ENCODE peak calls at places on chromosome 11, in six cellular contexts. O is HL-60, E is A549, V is lower leg skin, X is B cell, B is AG04450. D is an unnamed sample.

GRCh38 chr11:68314886-68315580 is 2.6 kb downstream of the LRP5 start:
- DNase-seq in O (no peak), E (no peak), V (no peak), X (no peak), B (no peak), D (no peak)

GRCh38 chr11:69870772-69871171 is 51.6 kb upstream of the FGF3 start:
- DNase-seq in O (peak; percentile 7), E (no peak), V (no peak), X (no peak), B (no peak), D (no peak)

GRCh38 chr11:65894034-65894591 is 3.6 kb downstream of the CCDC85B start:
- DNase-seq in O (no peak), E (no peak), V (no peak), X (peak; percentile 58), B (no peak), D (no peak)

GRCh38 chr11:131999084-131999483 is 628.7 kb downstream of the NTM start:
- DNase-seq in O (no peak), E (no peak), V (no peak), X (no peak), B (no peak), D (no peak)

GRCh38 chr11:86294026-86294425 is 8.0 kb upstream of the HIKESHI start:
- DNase-seq in O (no peak), E (no peak), V (no peak), X (no peak), B (no peak), D (no peak)

GRCh38 chr11:120128392-120129172 is 9.3 kb downstream of the TRIM29 start:
- DNase-seq in O (no peak), E (no peak), V (peak; percentile 91), X (no peak), B (no peak), D (no peak)

GRCh38 chr11:128868851-128869671 is 2.0 kb upstream of the KCNJ1 start:
- DNase-seq in O (no peak), E (no peak), V (no peak), X (no peak), B (no peak), D (no peak)

GRCh38 chr11:30586251-30587144 is at the start of gene MPPED2:
- DNase-seq in O (no peak), E (peak; percentile 49), V (no peak), X (peak; percentile 79), B (no peak), D (peak; percentile 18)

GRCh38 chr11:113147249-113147648 is 167.1 kb upstream of the TTC12 start:
- DNase-seq in O (no peak), E (no peak), V (no peak), X (no peak), B (no peak), D (no peak)

GRCh38 chr11:20162824-20163777 is 2.8 kb upstream of the DBX1 start:
- DNase-seq in O (no peak), E (no peak), V (no peak), X (no peak), B (no peak), D (no peak)

GRCh38 chr11:12220305-12220704 is 109.9 kb downstream of the MICAL2 start:
- DNase-seq in O (no peak), E (no peak), V (no peak), X (no peak), B (no peak), D (no peak)

GRCh38 chr11:116657842-116658825 is 114.7 kb downstream of the BUD13 start:
- DNase-seq in O (peak; percentile 5), E (no peak), V (no peak), X (no peak), B (no peak), D (no peak)

GRCh38 chr11:132058211-132058772 is 687.9 kb downstream of the NTM start:
- DNase-seq in O (peak; percentile 35), E (no peak), V (peak; percentile 20), X (no peak), B (no peak), D (no peak)

GRCh38 chr11:116529681-116530080 is 243.1 kb downstream of the BUD13 start:
- DNase-seq in O (no peak), E (no peak), V (no peak), X (no peak), B (no peak), D (no peak)

GRCh38 chr11:57899378-57899777 is 124.3 kb upstream of the OR9Q1 start:
- DNase-seq in O (no peak), E (no peak), V (no peak), X (no peak), B (no peak), D (no peak)

GRCh38 chr11:2144549-2145220 is 5.5 kb upstream of the IGF2 start:
- DNase-seq in O (no peak), E (no peak), V (no peak), X (no peak), B (no peak), D (no peak)

GRCh38 chr11:2142300-2142759 is 3.1 kb upstream of the IGF2 start:
- DNase-seq in O (no peak), E (no peak), V (no peak), X (no peak), B (no peak), D (no peak)

GRCh38 chr11:2142762-2143202 is 3.6 kb upstream of the IGF2 start:
- DNase-seq in O (no peak), E (no peak), V (no peak), X (no peak), B (no peak), D (no peak)

GRCh38 chr11:2146051-2146450 is 6.9 kb upstream of the IGF2 start:
- DNase-seq in O (no peak), E (no peak), V (no peak), X (no peak), B (no peak), D (no peak)

DNA sequence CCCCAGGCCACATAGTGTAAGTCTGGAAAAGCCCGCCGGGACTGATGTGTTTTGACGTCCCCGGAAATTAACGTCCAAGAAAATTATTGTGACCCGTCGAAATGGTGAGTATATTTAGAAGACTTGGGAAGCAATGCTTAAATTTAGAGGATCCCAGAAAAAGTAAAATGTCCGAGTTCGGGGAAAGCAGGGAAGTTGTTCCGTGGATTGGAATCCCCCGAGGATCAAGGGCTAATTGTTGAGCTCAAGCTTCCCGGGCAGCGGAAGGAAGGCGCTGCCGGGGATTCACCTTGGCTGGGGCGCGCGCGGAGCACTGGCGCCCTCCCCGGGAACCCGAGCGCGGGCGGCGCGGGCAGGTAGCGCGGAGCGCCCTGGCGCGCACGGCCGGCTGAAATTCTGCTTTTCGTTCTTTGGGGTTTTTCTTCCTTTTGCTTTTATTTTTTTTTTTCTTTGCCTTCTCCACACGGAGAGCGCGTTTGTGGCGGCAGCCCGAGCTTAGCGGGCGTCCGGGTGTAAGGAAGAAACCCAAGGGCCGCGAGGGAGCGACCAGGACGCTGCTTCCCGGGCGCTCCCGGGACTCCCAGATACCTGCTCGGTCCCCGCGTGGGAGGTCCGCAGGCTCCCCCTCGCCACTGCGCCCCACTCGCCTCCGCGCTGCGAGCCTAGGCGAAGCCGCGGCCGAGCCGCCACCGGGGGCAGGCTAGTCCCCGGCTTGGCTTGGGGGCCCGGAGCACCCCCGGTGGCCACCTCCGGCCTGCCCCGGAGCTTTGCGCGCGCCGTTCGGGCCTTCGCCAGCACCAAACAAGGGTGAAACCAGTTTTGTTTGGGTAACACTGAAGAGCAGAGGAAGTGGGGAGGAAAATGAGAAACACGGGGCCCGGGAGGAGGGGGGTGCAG is 4.7 kb upstream of the IGF2 start:
- DNase-seq in O (no peak), E (no peak), V (no peak), X (no peak), B (no peak), D (no peak)
- TF ChIP-seq CTCF in O (no peak), E (peak; percentile 23), V (no peak), X (no peak), B (peak; percentile 9), D (no peak)

DNA sequence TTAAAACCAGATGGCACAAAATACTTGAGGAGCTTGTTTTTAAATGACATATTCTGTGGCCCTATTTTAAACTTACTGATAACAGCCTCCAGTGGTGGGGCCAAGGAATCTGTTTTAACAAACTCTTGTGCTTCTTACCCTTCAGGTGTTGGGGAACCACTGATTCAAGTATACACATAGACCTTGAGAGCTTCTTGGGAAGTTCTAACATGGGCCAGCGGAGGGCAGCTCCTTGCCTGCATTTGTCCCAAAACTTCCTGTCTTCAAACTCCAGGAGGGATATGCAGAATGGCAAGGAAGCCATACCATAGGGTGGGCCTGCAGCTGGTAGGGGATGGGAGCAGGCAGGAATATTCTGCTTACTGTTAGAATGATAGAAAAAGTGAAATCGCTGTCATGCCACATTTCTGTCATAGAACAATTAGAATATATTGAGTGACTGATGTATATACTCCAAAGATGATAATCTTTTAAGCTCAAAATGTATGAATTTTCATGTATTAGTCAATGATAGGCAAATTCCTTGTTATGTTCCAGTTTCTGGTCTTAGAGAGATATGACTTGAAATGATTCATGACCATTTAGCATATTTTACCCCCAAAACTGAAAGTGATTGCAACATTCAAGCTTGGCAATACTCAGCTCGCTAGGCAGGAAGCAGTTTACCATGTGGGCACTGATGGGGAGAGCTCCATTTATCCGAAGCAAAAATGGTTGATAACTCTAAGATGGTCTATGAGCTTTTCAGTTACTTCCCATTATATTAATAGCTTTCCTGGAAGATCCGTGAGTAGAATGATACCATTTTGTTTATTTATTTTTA is 9.2 kb downstream of the EXT2 start:
- DNase-seq in O (no peak), E (peak; percentile 6), V (no peak), X (no peak), B (no peak), D (no peak)
- TF ChIP-seq CTCF in O (no peak), E (no peak), V (no peak), X (no peak), B (no peak), D (no peak)

DNA sequence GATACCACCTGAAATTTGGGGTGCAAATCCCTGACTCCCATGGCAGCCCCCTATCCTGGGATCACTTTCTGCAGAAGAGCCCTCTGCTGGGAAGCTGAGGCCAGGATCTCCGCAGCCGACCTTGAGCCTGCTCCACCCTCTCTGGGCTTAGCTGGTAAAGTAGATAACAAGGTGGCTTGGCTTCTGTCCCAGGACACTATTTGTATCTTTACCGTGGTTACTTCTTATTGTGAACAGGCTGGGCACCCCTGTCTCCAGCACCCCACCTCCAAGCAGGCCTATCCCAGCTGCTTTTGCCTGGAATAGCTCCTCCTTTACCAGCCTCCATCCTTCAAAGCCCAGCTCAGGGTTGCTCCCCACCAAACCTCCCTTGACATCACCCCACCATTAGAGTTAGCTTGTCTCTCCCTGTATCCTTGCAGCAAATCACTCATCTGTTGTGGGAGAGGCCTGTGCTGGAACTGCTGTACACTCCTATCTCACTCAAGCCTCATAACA is 35.2 kb upstream of the P2RY2 start:
- DNase-seq in O (no peak), E (no peak), V (no peak), X (no peak), B (no peak), D (no peak)
- TF ChIP-seq CTCF in O (no peak), E (no peak), V (no peak), X (no peak), B (no peak), D (no peak)

DNA sequence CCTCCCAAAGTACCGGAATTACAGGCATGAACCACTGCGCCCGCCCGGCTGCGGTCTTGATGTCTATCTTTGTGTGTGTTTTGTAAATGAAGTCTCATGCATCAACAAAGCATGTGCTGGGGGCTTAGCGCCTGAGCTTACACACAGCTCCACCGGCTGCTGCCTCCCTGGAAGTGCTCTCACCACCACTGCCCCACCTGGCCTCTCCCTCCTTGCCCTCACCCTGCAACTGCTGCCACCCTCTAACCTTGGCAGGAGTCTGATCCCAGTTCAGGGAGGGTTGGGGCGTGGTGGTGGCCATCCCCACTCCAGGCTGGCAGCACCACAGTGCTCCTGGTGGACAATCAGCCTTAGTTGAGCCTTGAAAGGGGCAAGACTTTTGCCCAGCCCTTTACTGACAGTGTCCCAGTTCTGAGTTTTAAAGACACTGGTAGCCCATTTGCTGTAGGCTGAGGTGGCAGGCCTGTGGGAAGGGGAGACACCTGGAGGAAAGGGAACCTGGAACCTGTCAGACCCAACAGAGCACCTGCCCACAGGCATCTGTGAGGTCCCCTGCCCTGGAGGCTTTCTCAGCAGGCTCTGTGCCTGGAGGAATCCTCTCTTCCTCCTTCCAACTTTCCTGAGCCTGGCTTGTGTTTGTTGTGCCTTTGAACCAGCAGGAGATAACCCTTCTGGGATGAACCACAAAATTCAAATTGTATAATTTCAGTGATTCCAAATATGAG is 42.4 kb upstream of the WEE1 start:
- DNase-seq in O (no peak), E (no peak), V (no peak), X (no peak), B (no peak), D (no peak)
- TF ChIP-seq CTCF in O (no peak), E (no peak), V (no peak), X (no peak), B (no peak), D (no peak)